ENCODE peak calls at places on chromosomes 16 and 17, in nine cellular contexts. A, K, Z, Q, W, D, N, B and G are unnamed samples.

GRCh38 chr16:67399218-67399733 is 6.0 kb upstream of the TPPP3 start:
- DNase-seq in D (no peak), Q (no peak), K (no peak), N (no peak), Z (no peak), A (peak; percentile 79), W (no peak), B (peak; percentile 62), G (no peak)

GRCh38 chr16:3577302-3577752 is at the start of gene NLRC3:
- DNase-seq in N (no peak), K (no peak), D (no peak), A (no peak), W (no peak), Z (no peak), Q (no peak), B (peak; percentile 14), G (no peak)

GRCh38 chr16:50246299-50247122 is 19.8 kb upstream of the ADCY7 start:
- DNase-seq in Q (no peak), Z (no peak), N (no peak), B (no peak), W (no peak), A (peak; percentile 54), D (no peak), K (no peak), G (no peak)

GRCh38 chr16:56866955-56867830 is 2.2 kb downstream of the SLC12A3 start:
- DNase-seq in N (no peak), W (peak; percentile 39), A (peak; percentile 37), Q (peak; percentile 46), K (peak; percentile 28), Z (no peak), B (peak; percentile 26), D (peak; percentile 15), G (peak; percentile 35)

GRCh38 chr16:15928261-15929104 is 20.9 kb upstream of the ABCC1 start:
- DNase-seq in Z (no peak), N (no peak), B (no peak), W (no peak), Q (no peak), K (no peak), D (no peak), A (no peak), G (no peak)

GRCh38 chr17:32015245-32016013 is 8.2 kb downstream of the LRRC37B start:
- DNase-seq in W (no peak), N (no peak), Z (no peak), A (no peak), K (peak; percentile 88), D (peak; percentile 91), B (no peak), Q (no peak), G (no peak)

GRCh38 chr17:81859906-81860755 is at the start of gene P4HB:
- DNase-seq in K (no peak), A (no peak), B (peak; percentile 92), W (no peak), Z (no peak), D (peak; percentile 54), N (no peak), Q (no peak), G (no peak)

GRCh38 chr16:17266606-17267313 is 204.0 kb downstream of the XYLT1 start:
- DNase-seq in W (no peak), Q (peak; percentile 88), Z (no peak), D (peak; percentile 91), A (no peak), K (peak; percentile 92), B (no peak), N (no peak), G (no peak)

GRCh38 chr17:3985800-3986199 is 21.6 kb upstream of the ATP2A3 start:
- DNase-seq in Z (no peak), B (no peak), A (no peak), D (no peak), Q (no peak), K (no peak), N (no peak), W (no peak), G (no peak)

GRCh38 chr16:70735141-70735979 is 49.5 kb upstream of the MTSS2 start:
- DNase-seq in K (no peak), N (no peak), D (no peak), Z (no peak), A (no peak), Q (peak; percentile 57), W (peak; percentile 50), B (no peak), G (no peak)

GRCh38 chr17:78862073-78863023 is 21.7 kb upstream of the USP36 start:
- DNase-seq in B (no peak), Q (peak; percentile 90), W (peak; percentile 95), Z (no peak), D (peak; percentile 22), A (no peak), N (no peak), K (peak; percentile 44), G (no peak)

GRCh38 chr17:27491713-27492190 is 35.5 kb downstream of the KSR1 start:
- DNase-seq in D (no peak), K (no peak), A (no peak), B (no peak), Z (no peak), Q (no peak), W (no peak), N (no peak), G (no peak)

GRCh38 chr16:54407596-54407995 is 121.0 kb upstream of the IRX3 start:
- DNase-seq in Z (no peak), N (no peak), K (no peak), B (no peak), Q (no peak), W (peak; percentile 56), D (no peak), A (no peak), G (no peak)

GRCh38 chr17:76048711-76049110 is 21.6 kb upstream of the EVPL start:
- DNase-seq in N (no peak), W (no peak), A (no peak), D (no peak), B (no peak), Z (no peak), Q (no peak), K (no peak), G (no peak)

GRCh38 chr17:31517524-31517923 is 126.0 kb downstream of the RAB11FIP4 start:
- DNase-seq in N (no peak), Q (no peak), W (no peak), K (no peak), D (no peak), Z (no peak), B (no peak), A (no peak), G (no peak)

GRCh38 chr16:85947511-85948509 is 48.8 kb downstream of the IRF8 start:
- DNase-seq in D (no peak), Z (no peak), A (no peak), W (no peak), K (no peak), Q (no peak), N (no peak), B (peak; percentile 46), G (peak; percentile 94)

GRCh38 chr17:9805769-9806168 is 14.4 kb upstream of the DHRS7C start:
- DNase-seq in K (no peak), A (no peak), Z (no peak), D (no peak), B (no peak), W (peak; percentile 7), N (no peak), Q (no peak), G (no peak)

GRCh38 chr17:31653710-31654109 is 205.3 kb downstream of the COPRS start:
- DNase-seq in K (no peak), W (no peak), Q (no peak), Z (no peak), A (no peak), D (no peak), B (no peak), N (no peak), G (no peak)

GRCh38 chr17:49224198-49224996 is 6.2 kb downstream of the PHOSPHO1 start:
- DNase-seq in Z (no peak), B (no peak), A (peak; percentile 40), K (peak; percentile 36), Q (no peak), W (no peak), N (no peak), D (peak; percentile 58), G (no peak)